ENCODE peak calls at places on chromosomes 2 and 18, in four cellular contexts. H is psoas muscle, F is spleen, O is adrenal gland. E is an unnamed sample.

GRCh38 chr2:145094353-145094752 is 574.4 kb upstream of the ZEB2 start:
- DNase-seq in H (no peak), F (no peak), O (no peak), E (no peak)

GRCh38 chr2:71556811-71557210 is 103.5 kb downstream of the DYSF start:
- DNase-seq in H (no peak), F (no peak), O (no peak), E (no peak)

GRCh38 chr2:121489284-121489683 is 41.4 kb upstream of the RNU4ATAC start:
- DNase-seq in H (no peak), F (no peak), O (no peak), E (no peak)

GRCh38 chr18:59002974-59003594 is 136.6 kb upstream of the SEC11C start:
- DNase-seq in H (no peak), F (no peak), O (no peak), E (no peak)

GRCh38 chr18:78709271-78709809 is 270.3 kb upstream of the SALL3 start:
- DNase-seq in H (no peak), F (no peak), O (no peak), E (no peak)

GRCh38 chr2:38446972-38447561 is 70.0 kb upstream of the ATL2 start:
- DNase-seq in H (no peak), F (no peak), O (no peak), E (no peak)

GRCh38 chr18:12821408-12821807 is 62.6 kb downstream of the PTPN2 start:
- DNase-seq in H (no peak), F (no peak), O (no peak), E (no peak)

GRCh38 chr2:213021971-213022899 is 129.2 kb downstream of the IKZF2 start:
- DNase-seq in H (no peak), F (no peak), O (no peak), E (no peak)

GRCh38 chr2:5748941-5749731 is 57.0 kb downstream of the SOX11 start:
- DNase-seq in H (no peak), F (no peak), O (no peak), E (no peak)

GRCh38 chr2:239897596-239898235 is 127.4 kb downstream of the NDUFA10 start:
- DNase-seq in H (no peak), F (peak; percentile 20), O (no peak), E (peak; percentile 43)

GRCh38 chr18:51135361-51135760 is 62.1 kb downstream of the MEX3C start:
- DNase-seq in H (no peak), F (no peak), O (no peak), E (no peak)

GRCh38 chr2:219538488-219539294 is 4.9 kb downstream of the CHPF start:
- DNase-seq in H (no peak), F (no peak), O (no peak), E (no peak)

GRCh38 chr2:218275368-218276072 is 5.2 kb downstream of the PNKD start:
- DNase-seq in H (no peak), F (no peak), O (no peak), E (no peak)

GRCh38 chr2:193837368-193837767 is 1642.6 kb upstream of the TMEFF2 start:
- DNase-seq in H (no peak), F (no peak), O (no peak), E (no peak)

GRCh38 chr2:54289942-54290702 is 34.1 kb upstream of the TSPYL6 start:
- DNase-seq in H (no peak), F (peak; percentile 53), O (no peak), E (no peak)
- H3K4me3 ChIP-seq in H (no peak overlapping the region), F (no peak overlapping the region), O (no peak overlapping the region), E (no peak overlapping the region)

GRCh38 chr18:48926420-48926857 is 24.3 kb downstream of the SMAD7 start:
- DNase-seq in H (no peak), F (no peak), O (no peak), E (no peak)
- H3K27ac ChIP-seq in H (no peak overlapping the region), F (no peak overlapping the region), O (peak overlapping the region; percentile 11), E (peak overlapping the region; percentile 91)

DNA sequence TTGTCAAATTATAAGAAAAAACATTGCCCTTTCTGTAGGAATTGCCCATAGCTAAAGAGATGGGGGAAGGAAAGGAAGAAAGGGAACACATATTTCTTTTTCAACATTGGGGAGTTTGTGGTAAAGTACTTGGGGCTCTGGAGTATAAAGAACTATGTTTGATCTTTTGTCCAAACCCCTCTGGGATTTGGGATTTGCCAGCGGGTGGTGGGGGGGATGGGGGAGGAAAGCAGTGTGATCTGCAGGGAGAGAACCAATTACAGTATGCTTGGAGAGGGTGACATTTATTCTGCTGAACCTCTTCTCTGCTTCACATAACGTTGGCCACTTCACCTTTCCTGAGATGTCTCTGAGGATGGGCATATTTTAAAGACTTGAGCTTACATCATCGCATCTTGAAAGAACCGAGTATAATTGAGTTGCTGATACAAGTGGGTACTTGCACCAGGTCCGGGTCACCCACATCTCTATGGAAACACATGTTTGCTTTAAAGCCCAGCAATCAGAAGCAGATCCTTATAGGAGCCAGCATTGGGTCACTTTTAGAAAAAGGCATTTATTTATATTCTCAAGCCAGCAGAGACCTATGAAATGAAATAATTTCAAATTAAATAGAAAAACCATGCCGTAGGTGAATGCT is 73.1 kb downstream of the SPATS2L start:
- DNase-seq in H (no peak), F (no peak), O (no peak), E (no peak)
- H3K4me3 ChIP-seq in H (no peak overlapping the region), F (no peak overlapping the region), O (no peak overlapping the region), E (peak overlapping the region; percentile 46)

DNA sequence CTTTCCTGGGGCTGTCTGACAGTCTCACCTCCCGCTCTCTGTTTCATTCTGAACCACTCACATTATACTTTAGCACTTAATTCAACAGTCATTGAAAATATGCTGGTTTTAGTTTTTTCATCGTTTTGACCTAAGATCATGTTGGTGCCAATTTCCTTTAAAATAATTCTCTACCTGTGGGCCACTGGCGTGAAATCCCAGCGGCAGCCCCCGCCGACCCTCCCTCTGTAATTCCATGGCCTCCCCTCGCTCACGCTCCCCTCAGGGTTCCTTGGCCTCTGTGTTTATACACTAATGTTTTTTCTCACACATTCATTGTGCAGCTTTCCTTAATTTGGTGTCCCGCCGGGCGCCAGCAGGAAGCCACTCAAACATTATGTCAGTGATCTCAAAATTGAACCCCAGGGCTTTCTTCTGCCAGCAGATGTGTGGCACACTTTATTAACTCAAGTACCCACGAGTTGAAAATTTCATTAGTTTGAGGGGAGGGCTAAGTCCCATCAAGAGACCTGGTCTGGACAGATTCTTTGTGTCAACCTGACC is 53.4 kb downstream of the APOB start:
- DNase-seq in H (no peak), F (no peak), O (no peak), E (no peak)
- H3K27ac ChIP-seq in H (no peak overlapping the region), F (no peak overlapping the region), O (no peak overlapping the region), E (no peak overlapping the region)

GRCh38 chr2:176188218-176188968 is at the start of gene HOXD1:
- DNase-seq in H (peak; percentile 37), F (no peak), O (no peak), E (no peak)
- H3K4me3 ChIP-seq in H (peak within 1 kb of the TSS; percentile 85), F (peak within 1 kb of the TSS; percentile 64), O (peak within 1 kb of the TSS; percentile 36), E (peak within 1 kb of the TSS; percentile 88)

GRCh38 chr2:16261071-16261470 is 320.7 kb downstream of the MYCN start:
- DNase-seq in H (no peak), F (no peak), O (no peak), E (no peak)
- H3K27ac ChIP-seq in H (no peak overlapping the region), F (no peak overlapping the region), O (no peak overlapping the region), E (no peak overlapping the region)

E was measured in coronary artery.